ENCODE peak calls at places on chromosomes 5 and 9, in eight cellular contexts. One of them, this sample, is unnamed.

GRCh38 chr5:10034008-10034407 is 215.7 kb downstream of the ATPSCKMT start:
- DNase-seq in uterus: no peak
- DNase-seq in adrenal gland: no peak
- DNase-seq in HFFc6: no peak
- DNase-seq in GM13977: no peak
- DNase-seq in GM20000: no peak
- DNase-seq in fibroblast of mammary gland: peak; percentile 21
- DNase-seq in pancreas: no peak
- DNase-seq in this sample: peak; percentile 45

GRCh38 chr9:105432247-105432857 is 15.5 kb upstream of the FSD1L start:
- DNase-seq in uterus: no peak
- DNase-seq in adrenal gland: no peak
- DNase-seq in HFFc6: no peak
- DNase-seq in GM13977: no peak
- DNase-seq in GM20000: no peak
- DNase-seq in fibroblast of mammary gland: no peak
- DNase-seq in pancreas: no peak
- DNase-seq in this sample: no peak

GRCh38 chr9:107940622-107941021 is 451.1 kb upstream of the KLF4 start:
- DNase-seq in uterus: no peak
- DNase-seq in adrenal gland: no peak
- DNase-seq in HFFc6: no peak
- DNase-seq in GM13977: no peak
- DNase-seq in GM20000: no peak
- DNase-seq in fibroblast of mammary gland: peak; percentile 30
- DNase-seq in pancreas: no peak
- DNase-seq in this sample: no peak

GRCh38 chr5:59874675-59875074 is 18.9 kb downstream of the PDE4D start:
- DNase-seq in uterus: no peak
- DNase-seq in adrenal gland: no peak
- DNase-seq in HFFc6: peak; percentile 59
- DNase-seq in GM13977: no peak
- DNase-seq in GM20000: no peak
- DNase-seq in fibroblast of mammary gland: no peak
- DNase-seq in pancreas: no peak
- DNase-seq in this sample: no peak

GRCh38 chr5:38497946-38498345 is 58.5 kb downstream of the LIFR start:
- DNase-seq in uterus: no peak
- DNase-seq in adrenal gland: no peak
- DNase-seq in HFFc6: peak; percentile 5
- DNase-seq in GM13977: no peak
- DNase-seq in GM20000: no peak
- DNase-seq in fibroblast of mammary gland: peak; percentile 45
- DNase-seq in pancreas: no peak
- DNase-seq in this sample: no peak

GRCh38 chr5:172835246-172836030 is 1.4 kb downstream of the ERGIC1 start:
- DNase-seq in uterus: no peak
- DNase-seq in adrenal gland: no peak
- DNase-seq in HFFc6: no peak
- DNase-seq in GM13977: peak; percentile 48
- DNase-seq in GM20000: peak; percentile 41
- DNase-seq in fibroblast of mammary gland: peak; percentile 44
- DNase-seq in pancreas: no peak
- DNase-seq in this sample: no peak

GRCh38 chr9:69324549-69325401 is at the start of gene ENTREP1:
- DNase-seq in uterus: peak; percentile 29
- DNase-seq in adrenal gland: peak; percentile 68
- DNase-seq in HFFc6: no peak
- DNase-seq in GM13977: peak; percentile 45
- DNase-seq in GM20000: peak; percentile 43
- DNase-seq in fibroblast of mammary gland: peak; percentile 10
- DNase-seq in pancreas: peak; percentile 76
- DNase-seq in this sample: peak; percentile 65

GRCh38 chr9:109886050-109886449 is 106.1 kb downstream of the PALM2AKAP2 start:
- DNase-seq in uterus: no peak
- DNase-seq in adrenal gland: no peak
- DNase-seq in HFFc6: no peak
- DNase-seq in GM13977: no peak
- DNase-seq in GM20000: no peak
- DNase-seq in fibroblast of mammary gland: no peak
- DNase-seq in pancreas: no peak
- DNase-seq in this sample: no peak

GRCh38 chr9:98962861-98963260 is 19.2 kb downstream of the COL15A1 start:
- DNase-seq in uterus: no peak
- DNase-seq in adrenal gland: no peak
- DNase-seq in HFFc6: no peak
- DNase-seq in GM13977: no peak
- DNase-seq in GM20000: no peak
- DNase-seq in fibroblast of mammary gland: no peak
- DNase-seq in pancreas: no peak
- DNase-seq in this sample: no peak

GRCh38 chr9:110340306-110340705 is 2.6 kb upstream of the TXNDC8 start:
- DNase-seq in uterus: no peak
- DNase-seq in adrenal gland: no peak
- DNase-seq in HFFc6: peak; percentile 9
- DNase-seq in GM13977: no peak
- DNase-seq in GM20000: no peak
- DNase-seq in fibroblast of mammary gland: peak; percentile 39
- DNase-seq in pancreas: no peak
- DNase-seq in this sample: no peak

GRCh38 chr5:178732281-178732680 is 1.8 kb upstream of the ZNF354A start:
- DNase-seq in uterus: no peak
- DNase-seq in adrenal gland: no peak
- DNase-seq in HFFc6: no peak
- DNase-seq in GM13977: no peak
- DNase-seq in GM20000: no peak
- DNase-seq in fibroblast of mammary gland: no peak
- DNase-seq in pancreas: no peak
- DNase-seq in this sample: no peak

GRCh38 chr5:87210743-87211142 is 56.9 kb upstream of the RASA1 start:
- DNase-seq in uterus: no peak
- DNase-seq in adrenal gland: no peak
- DNase-seq in HFFc6: no peak
- DNase-seq in GM13977: no peak
- DNase-seq in GM20000: no peak
- DNase-seq in fibroblast of mammary gland: no peak
- DNase-seq in pancreas: no peak
- DNase-seq in this sample: no peak

DNA sequence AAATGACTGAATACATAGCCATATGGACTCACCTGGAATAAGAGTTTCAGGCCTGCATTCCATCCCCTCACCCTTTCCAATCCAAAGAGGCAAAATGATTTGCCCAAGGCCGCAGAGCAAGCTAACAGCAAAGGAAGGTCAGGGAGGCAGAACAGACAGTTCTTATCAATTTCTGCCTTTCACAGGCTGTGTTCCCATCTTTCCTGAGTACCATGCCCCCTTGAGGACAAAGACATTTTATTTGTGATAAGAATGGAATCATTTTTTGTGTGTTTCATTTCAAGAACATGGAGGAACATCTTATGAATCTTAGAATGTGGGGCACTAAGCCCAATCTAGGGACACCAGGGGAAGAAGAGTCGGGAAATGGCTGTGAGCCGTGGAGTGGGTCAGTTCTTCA is 13.9 kb downstream of the LHFPL2 start:
- DNase-seq in uterus: no peak
- DNase-seq in adrenal gland: no peak
- DNase-seq in HFFc6: no peak
- DNase-seq in GM13977: no peak
- DNase-seq in GM20000: no peak
- DNase-seq in fibroblast of mammary gland: peak; percentile 46
- DNase-seq in pancreas: no peak
- DNase-seq in this sample: no peak
- TF ChIP-seq CTCF in uterus: no peak
- TF ChIP-seq CTCF in adrenal gland: peak; percentile 31
- TF ChIP-seq CTCF in HFFc6: peak; percentile 66
- TF ChIP-seq CTCF in GM13977: peak; percentile 18
- TF ChIP-seq CTCF in GM20000: no peak
- TF ChIP-seq CTCF in fibroblast of mammary gland: peak; percentile 33
- TF ChIP-seq CTCF in pancreas: no peak
- TF ChIP-seq CTCF in this sample: no peak

GRCh38 chr5:75053286-75054109 is 1.1 kb upstream of the GCNT4 start:
- DNase-seq in uterus: peak; percentile 44
- DNase-seq in adrenal gland: peak; percentile 57
- DNase-seq in HFFc6: peak; percentile 83
- DNase-seq in GM13977: peak; percentile 31
- DNase-seq in GM20000: peak; percentile 51
- DNase-seq in fibroblast of mammary gland: peak; percentile 83
- DNase-seq in pancreas: peak; percentile 62
- DNase-seq in this sample: peak; percentile 60
- TF ChIP-seq CTCF in uterus: peak; percentile 34
- TF ChIP-seq CTCF in adrenal gland: peak; percentile 10
- TF ChIP-seq CTCF in HFFc6: peak; percentile 65
- TF ChIP-seq CTCF in GM13977: peak; percentile 16
- TF ChIP-seq CTCF in GM20000: no peak
- TF ChIP-seq CTCF in fibroblast of mammary gland: no peak
- TF ChIP-seq CTCF in pancreas: no peak
- TF ChIP-seq CTCF in this sample: peak; percentile 13

GRCh38 chr9:114691956-114692295 is 9.9 kb upstream of the TEX48 start:
- DNase-seq in uterus: no peak
- DNase-seq in adrenal gland: no peak
- DNase-seq in HFFc6: no peak
- DNase-seq in GM13977: no peak
- DNase-seq in GM20000: no peak
- DNase-seq in fibroblast of mammary gland: no peak
- DNase-seq in pancreas: no peak
- DNase-seq in this sample: no peak
- TF ChIP-seq CTCF in uterus: no peak
- TF ChIP-seq CTCF in adrenal gland: no peak
- TF ChIP-seq CTCF in HFFc6: no peak
- TF ChIP-seq CTCF in GM13977: no peak
- TF ChIP-seq CTCF in GM20000: no peak
- TF ChIP-seq CTCF in fibroblast of mammary gland: no peak
- TF ChIP-seq CTCF in pancreas: no peak
- TF ChIP-seq CTCF in this sample: no peak

DNA sequence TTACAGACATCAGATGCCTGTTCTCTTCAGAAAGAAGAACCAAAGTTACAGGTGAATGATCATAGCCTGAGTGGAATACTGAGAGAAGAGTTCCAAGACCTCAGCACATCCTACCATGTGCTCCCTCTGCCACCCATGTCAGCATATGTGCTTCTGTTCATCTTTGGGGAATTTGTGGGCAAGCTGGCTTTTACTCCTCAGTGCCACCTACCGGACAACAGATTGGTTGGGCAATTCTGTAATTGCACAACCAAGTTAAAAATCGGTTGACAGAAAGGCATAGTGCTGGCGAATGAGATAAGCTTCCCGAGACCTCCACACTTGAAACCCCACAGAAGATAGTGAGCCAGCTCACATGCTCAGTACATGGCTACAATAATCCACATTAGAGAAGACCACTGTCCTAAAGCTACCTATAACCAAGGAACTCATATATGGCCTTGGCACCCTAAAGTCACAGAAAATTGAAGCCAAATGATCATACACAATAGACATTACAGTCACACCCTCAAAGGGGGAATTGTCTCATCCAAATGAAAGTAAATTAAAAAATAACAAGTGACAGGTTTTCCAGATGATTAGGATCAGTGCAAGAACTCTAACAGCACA is 1238.0 kb upstream of the NUDT12 start:
- DNase-seq in uterus: no peak
- DNase-seq in adrenal gland: no peak
- DNase-seq in HFFc6: no peak
- DNase-seq in GM13977: peak; percentile 2
- DNase-seq in GM20000: no peak
- DNase-seq in fibroblast of mammary gland: peak; percentile 0
- DNase-seq in pancreas: no peak
- DNase-seq in this sample: no peak
- TF ChIP-seq CTCF in uterus: no peak
- TF ChIP-seq CTCF in adrenal gland: peak; percentile 19
- TF ChIP-seq CTCF in HFFc6: no peak
- TF ChIP-seq CTCF in GM13977: peak; percentile 55
- TF ChIP-seq CTCF in GM20000: peak; percentile 40
- TF ChIP-seq CTCF in fibroblast of mammary gland: peak; percentile 10
- TF ChIP-seq CTCF in pancreas: peak; percentile 33
- TF ChIP-seq CTCF in this sample: peak; percentile 33

This sample was measured in glutamatergic neuron.